ENCODE peak calls at places on chromosome 15, in eight cellular contexts. One of them, this sample, is unnamed.

GRCh38 chr15:101648356-101648755 is 3.8 kb downstream of the TM2D3 start:
- DNase-seq in neuronal stem cell: no peak
- DNase-seq in neural crest cell: no peak
- DNase-seq in GM23338: no peak
- DNase-seq in left ventricle myocardium inferior: no peak
- DNase-seq in stimulated activated CD8-positive, alpha-beta memory T cell treated with anti-CD3 and anti-CD28 coated beads, Interleukin-12 subunit alpha, Interleukin-12 subunit beta, amount 100 ng/mL, for 4 hours: no peak
- DNase-seq in GM23248: no peak
- DNase-seq in activated CD8-positive, alpha-beta memory T cell treated with anti-CD3 and anti-CD28 coated beads for 1 hour: no peak
- DNase-seq in this sample: peak

GRCh38 chr15:83436513-83437158 is 10.5 kb upstream of the SH3GL3 start:
- DNase-seq in stimulated activated CD8-positive, alpha-beta memory T cell treated with anti-CD3 and anti-CD28 coated beads, Interleukin-12 subunit alpha, Interleukin-12 subunit beta, amount 100 ng/mL, for 4 hours: no peak
- DNase-seq in neural crest cell: peak
- DNase-seq in GM23338: peak
- DNase-seq in GM23248: peak
- DNase-seq in activated CD8-positive, alpha-beta memory T cell treated with anti-CD3 and anti-CD28 coated beads for 1 hour: no peak
- DNase-seq in left ventricle myocardium inferior: no peak
- DNase-seq in neuronal stem cell: peak
- DNase-seq in this sample: peak

GRCh38 chr15:101207867-101208288 is 44.0 kb downstream of the CHSY1 start:
- DNase-seq in neural crest cell: no peak
- DNase-seq in stimulated activated CD8-positive, alpha-beta memory T cell treated with anti-CD3 and anti-CD28 coated beads, Interleukin-12 subunit alpha, Interleukin-12 subunit beta, amount 100 ng/mL, for 4 hours: no peak
- DNase-seq in left ventricle myocardium inferior: no peak
- DNase-seq in activated CD8-positive, alpha-beta memory T cell treated with anti-CD3 and anti-CD28 coated beads for 1 hour: no peak
- DNase-seq in neuronal stem cell: no peak
- DNase-seq in GM23248: peak
- DNase-seq in GM23338: no peak
- DNase-seq in this sample: no peak

GRCh38 chr15:60673918-60674558 is 195.1 kb upstream of the ICE2 start:
- DNase-seq in neuronal stem cell: no peak
- DNase-seq in activated CD8-positive, alpha-beta memory T cell treated with anti-CD3 and anti-CD28 coated beads for 1 hour: no peak
- DNase-seq in stimulated activated CD8-positive, alpha-beta memory T cell treated with anti-CD3 and anti-CD28 coated beads, Interleukin-12 subunit alpha, Interleukin-12 subunit beta, amount 100 ng/mL, for 4 hours: no peak
- DNase-seq in GM23338: no peak
- DNase-seq in left ventricle myocardium inferior: no peak
- DNase-seq in neural crest cell: no peak
- DNase-seq in GM23248: peak
- DNase-seq in this sample: peak

GRCh38 chr15:63969652-63970421 is 76.4 kb downstream of the DAPK2 start:
- DNase-seq in GM23248: no peak
- DNase-seq in stimulated activated CD8-positive, alpha-beta memory T cell treated with anti-CD3 and anti-CD28 coated beads, Interleukin-12 subunit alpha, Interleukin-12 subunit beta, amount 100 ng/mL, for 4 hours: no peak
- DNase-seq in activated CD8-positive, alpha-beta memory T cell treated with anti-CD3 and anti-CD28 coated beads for 1 hour: no peak
- DNase-seq in GM23338: no peak
- DNase-seq in neuronal stem cell: no peak
- DNase-seq in neural crest cell: no peak
- DNase-seq in left ventricle myocardium inferior: no peak
- DNase-seq in this sample: no peak

GRCh38 chr15:93460717-93461116 is 371.7 kb upstream of the RGMA start:
- DNase-seq in activated CD8-positive, alpha-beta memory T cell treated with anti-CD3 and anti-CD28 coated beads for 1 hour: no peak
- DNase-seq in neuronal stem cell: no peak
- DNase-seq in GM23248: no peak
- DNase-seq in stimulated activated CD8-positive, alpha-beta memory T cell treated with anti-CD3 and anti-CD28 coated beads, Interleukin-12 subunit alpha, Interleukin-12 subunit beta, amount 100 ng/mL, for 4 hours: no peak
- DNase-seq in neural crest cell: no peak
- DNase-seq in GM23338: no peak
- DNase-seq in left ventricle myocardium inferior: no peak
- DNase-seq in this sample: no peak

GRCh38 chr15:53976844-53977392 is 1.3 kb upstream of the UNC13C start:
- DNase-seq in GM23338: peak
- DNase-seq in neural crest cell: peak
- DNase-seq in activated CD8-positive, alpha-beta memory T cell treated with anti-CD3 and anti-CD28 coated beads for 1 hour: no peak
- DNase-seq in left ventricle myocardium inferior: no peak
- DNase-seq in stimulated activated CD8-positive, alpha-beta memory T cell treated with anti-CD3 and anti-CD28 coated beads, Interleukin-12 subunit alpha, Interleukin-12 subunit beta, amount 100 ng/mL, for 4 hours: no peak
- DNase-seq in GM23248: no peak
- DNase-seq in neuronal stem cell: peak
- DNase-seq in this sample: no peak

GRCh38 chr15:70351941-70352774 is 254.4 kb upstream of the TLE3 start:
- DNase-seq in neuronal stem cell: no peak
- DNase-seq in activated CD8-positive, alpha-beta memory T cell treated with anti-CD3 and anti-CD28 coated beads for 1 hour: no peak
- DNase-seq in left ventricle myocardium inferior: no peak
- DNase-seq in stimulated activated CD8-positive, alpha-beta memory T cell treated with anti-CD3 and anti-CD28 coated beads, Interleukin-12 subunit alpha, Interleukin-12 subunit beta, amount 100 ng/mL, for 4 hours: no peak
- DNase-seq in GM23248: no peak
- DNase-seq in neural crest cell: no peak
- DNase-seq in GM23338: no peak
- DNase-seq in this sample: no peak

GRCh38 chr15:78808550-78808949 is 2.7 kb downstream of the ADAMTS7 start:
- DNase-seq in stimulated activated CD8-positive, alpha-beta memory T cell treated with anti-CD3 and anti-CD28 coated beads, Interleukin-12 subunit alpha, Interleukin-12 subunit beta, amount 100 ng/mL, for 4 hours: no peak
- DNase-seq in neural crest cell: no peak
- DNase-seq in GM23338: peak
- DNase-seq in GM23248: peak
- DNase-seq in activated CD8-positive, alpha-beta memory T cell treated with anti-CD3 and anti-CD28 coated beads for 1 hour: no peak
- DNase-seq in neuronal stem cell: no peak
- DNase-seq in left ventricle myocardium inferior: peak
- DNase-seq in this sample: peak

GRCh38 chr15:36230741-36231140 is 348.7 kb upstream of the CDIN1 start:
- DNase-seq in activated CD8-positive, alpha-beta memory T cell treated with anti-CD3 and anti-CD28 coated beads for 1 hour: no peak
- DNase-seq in neuronal stem cell: no peak
- DNase-seq in left ventricle myocardium inferior: no peak
- DNase-seq in GM23338: no peak
- DNase-seq in GM23248: peak
- DNase-seq in stimulated activated CD8-positive, alpha-beta memory T cell treated with anti-CD3 and anti-CD28 coated beads, Interleukin-12 subunit alpha, Interleukin-12 subunit beta, amount 100 ng/mL, for 4 hours: no peak
- DNase-seq in neural crest cell: no peak
- DNase-seq in this sample: no peak

GRCh38 chr15:52337198-52337853 is 41.7 kb upstream of the MYO5C start:
- DNase-seq in left ventricle myocardium inferior: no peak
- DNase-seq in GM23338: peak
- DNase-seq in neuronal stem cell: no peak
- DNase-seq in activated CD8-positive, alpha-beta memory T cell treated with anti-CD3 and anti-CD28 coated beads for 1 hour: no peak
- DNase-seq in neural crest cell: no peak
- DNase-seq in stimulated activated CD8-positive, alpha-beta memory T cell treated with anti-CD3 and anti-CD28 coated beads, Interleukin-12 subunit alpha, Interleukin-12 subunit beta, amount 100 ng/mL, for 4 hours: no peak
- DNase-seq in GM23248: peak
- DNase-seq in this sample: peak

GRCh38 chr15:68783226-68784054 is 37.3 kb downstream of the ANP32A start:
- DNase-seq in neural crest cell: no peak
- DNase-seq in left ventricle myocardium inferior: no peak
- DNase-seq in GM23248: no peak
- DNase-seq in activated CD8-positive, alpha-beta memory T cell treated with anti-CD3 and anti-CD28 coated beads for 1 hour: peak
- DNase-seq in GM23338: peak
- DNase-seq in neuronal stem cell: no peak
- DNase-seq in stimulated activated CD8-positive, alpha-beta memory T cell treated with anti-CD3 and anti-CD28 coated beads, Interleukin-12 subunit alpha, Interleukin-12 subunit beta, amount 100 ng/mL, for 4 hours: peak
- DNase-seq in this sample: no peak

GRCh38 chr15:61750271-61751084 is 309.8 kb downstream of the VPS13C start:
- DNase-seq in stimulated activated CD8-positive, alpha-beta memory T cell treated with anti-CD3 and anti-CD28 coated beads, Interleukin-12 subunit alpha, Interleukin-12 subunit beta, amount 100 ng/mL, for 4 hours: no peak
- DNase-seq in neuronal stem cell: no peak
- DNase-seq in neural crest cell: no peak
- DNase-seq in GM23338: no peak
- DNase-seq in activated CD8-positive, alpha-beta memory T cell treated with anti-CD3 and anti-CD28 coated beads for 1 hour: no peak
- DNase-seq in GM23248: no peak
- DNase-seq in left ventricle myocardium inferior: no peak
- DNase-seq in this sample: no peak

GRCh38 chr15:80645494-80646065 is 49.5 kb upstream of the ABHD17C start:
- DNase-seq in GM23248: peak
- DNase-seq in left ventricle myocardium inferior: no peak
- DNase-seq in activated CD8-positive, alpha-beta memory T cell treated with anti-CD3 and anti-CD28 coated beads for 1 hour: no peak
- DNase-seq in GM23338: no peak
- DNase-seq in stimulated activated CD8-positive, alpha-beta memory T cell treated with anti-CD3 and anti-CD28 coated beads, Interleukin-12 subunit alpha, Interleukin-12 subunit beta, amount 100 ng/mL, for 4 hours: no peak
- DNase-seq in neural crest cell: no peak
- DNase-seq in neuronal stem cell: no peak
- DNase-seq in this sample: peak

GRCh38 chr15:47384776-47385175 is 332.5 kb upstream of the SEMA6D start:
- DNase-seq in activated CD8-positive, alpha-beta memory T cell treated with anti-CD3 and anti-CD28 coated beads for 1 hour: no peak
- DNase-seq in GM23248: peak
- DNase-seq in GM23338: no peak
- DNase-seq in left ventricle myocardium inferior: no peak
- DNase-seq in neural crest cell: no peak
- DNase-seq in neuronal stem cell: no peak
- DNase-seq in stimulated activated CD8-positive, alpha-beta memory T cell treated with anti-CD3 and anti-CD28 coated beads, Interleukin-12 subunit alpha, Interleukin-12 subunit beta, amount 100 ng/mL, for 4 hours: no peak
- DNase-seq in this sample: peak

GRCh38 chr15:64894395-64895056 is 17.2 kb upstream of the ANKDD1A start:
- DNase-seq in neuronal stem cell: no peak
- DNase-seq in GM23338: peak
- DNase-seq in activated CD8-positive, alpha-beta memory T cell treated with anti-CD3 and anti-CD28 coated beads for 1 hour: peak
- DNase-seq in GM23248: no peak
- DNase-seq in stimulated activated CD8-positive, alpha-beta memory T cell treated with anti-CD3 and anti-CD28 coated beads, Interleukin-12 subunit alpha, Interleukin-12 subunit beta, amount 100 ng/mL, for 4 hours: peak
- DNase-seq in neural crest cell: no peak
- DNase-seq in left ventricle myocardium inferior: no peak
- DNase-seq in this sample: no peak

GRCh38 chr15:63434567-63435219 is 53.0 kb upstream of the CA12 start:
- DNase-seq in neuronal stem cell: no peak
- DNase-seq in neural crest cell: no peak
- DNase-seq in GM23338: no peak
- DNase-seq in GM23248: no peak
- DNase-seq in left ventricle myocardium inferior: no peak
- DNase-seq in activated CD8-positive, alpha-beta memory T cell treated with anti-CD3 and anti-CD28 coated beads for 1 hour: no peak
- DNase-seq in stimulated activated CD8-positive, alpha-beta memory T cell treated with anti-CD3 and anti-CD28 coated beads, Interleukin-12 subunit alpha, Interleukin-12 subunit beta, amount 100 ng/mL, for 4 hours: no peak
- DNase-seq in this sample: no peak

GRCh38 chr15:25375557-25375956 is 63.3 kb downstream of the UBE3A start:
- DNase-seq in neuronal stem cell: no peak
- DNase-seq in activated CD8-positive, alpha-beta memory T cell treated with anti-CD3 and anti-CD28 coated beads for 1 hour: no peak
- DNase-seq in neural crest cell: no peak
- DNase-seq in GM23338: no peak
- DNase-seq in stimulated activated CD8-positive, alpha-beta memory T cell treated with anti-CD3 and anti-CD28 coated beads, Interleukin-12 subunit alpha, Interleukin-12 subunit beta, amount 100 ng/mL, for 4 hours: no peak
- DNase-seq in left ventricle myocardium inferior: no peak
- DNase-seq in GM23248: no peak
- DNase-seq in this sample: no peak

GRCh38 chr15:44102675-44103254 is 92.3 kb downstream of the FRMD5 start:
- DNase-seq in stimulated activated CD8-positive, alpha-beta memory T cell treated with anti-CD3 and anti-CD28 coated beads, Interleukin-12 subunit alpha, Interleukin-12 subunit beta, amount 100 ng/mL, for 4 hours: no peak
- DNase-seq in left ventricle myocardium inferior: no peak
- DNase-seq in activated CD8-positive, alpha-beta memory T cell treated with anti-CD3 and anti-CD28 coated beads for 1 hour: no peak
- DNase-seq in GM23338: no peak
- DNase-seq in neural crest cell: peak
- DNase-seq in GM23248: peak
- DNase-seq in neuronal stem cell: peak
- DNase-seq in this sample: peak

GRCh38 chr15:49817100-49817499 is 196.3 kb downstream of the DTWD1 start:
- DNase-seq in GM23248: peak
- DNase-seq in neuronal stem cell: no peak
- DNase-seq in stimulated activated CD8-positive, alpha-beta memory T cell treated with anti-CD3 and anti-CD28 coated beads, Interleukin-12 subunit alpha, Interleukin-12 subunit beta, amount 100 ng/mL, for 4 hours: no peak
- DNase-seq in GM23338: no peak
- DNase-seq in neural crest cell: no peak
- DNase-seq in activated CD8-positive, alpha-beta memory T cell treated with anti-CD3 and anti-CD28 coated beads for 1 hour: no peak
- DNase-seq in left ventricle myocardium inferior: no peak
- DNase-seq in this sample: no peak

GRCh38 chr15:80929689-80930088 is 59.9 kb downstream of the MESD start:
- DNase-seq in stimulated activated CD8-positive, alpha-beta memory T cell treated with anti-CD3 and anti-CD28 coated beads, Interleukin-12 subunit alpha, Interleukin-12 subunit beta, amount 100 ng/mL, for 4 hours: no peak
- DNase-seq in GM23248: peak
- DNase-seq in activated CD8-positive, alpha-beta memory T cell treated with anti-CD3 and anti-CD28 coated beads for 1 hour: no peak
- DNase-seq in neural crest cell: no peak
- DNase-seq in neuronal stem cell: no peak
- DNase-seq in GM23338: no peak
- DNase-seq in left ventricle myocardium inferior: no peak
- DNase-seq in this sample: no peak

GRCh38 chr15:40338921-40339620 is 1.7 kb downstream of the CCDC9B start:
- DNase-seq in stimulated activated CD8-positive, alpha-beta memory T cell treated with anti-CD3 and anti-CD28 coated beads, Interleukin-12 subunit alpha, Interleukin-12 subunit beta, amount 100 ng/mL, for 4 hours: no peak
- DNase-seq in GM23338: no peak
- DNase-seq in neural crest cell: no peak
- DNase-seq in GM23248: peak
- DNase-seq in activated CD8-positive, alpha-beta memory T cell treated with anti-CD3 and anti-CD28 coated beads for 1 hour: no peak
- DNase-seq in left ventricle myocardium inferior: peak
- DNase-seq in neuronal stem cell: no peak
- DNase-seq in this sample: peak

GRCh38 chr15:89307791-89308190 is 26.8 kb downstream of the POLG start:
- DNase-seq in neuronal stem cell: no peak
- DNase-seq in GM23338: no peak
- DNase-seq in neural crest cell: no peak
- DNase-seq in left ventricle myocardium inferior: no peak
- DNase-seq in activated CD8-positive, alpha-beta memory T cell treated with anti-CD3 and anti-CD28 coated beads for 1 hour: no peak
- DNase-seq in GM23248: peak
- DNase-seq in stimulated activated CD8-positive, alpha-beta memory T cell treated with anti-CD3 and anti-CD28 coated beads, Interleukin-12 subunit alpha, Interleukin-12 subunit beta, amount 100 ng/mL, for 4 hours: no peak
- DNase-seq in this sample: peak

GRCh38 chr15:37028609-37029287 is 71.6 kb downstream of the MEIS2 start:
- DNase-seq in activated CD8-positive, alpha-beta memory T cell treated with anti-CD3 and anti-CD28 coated beads for 1 hour: no peak
- DNase-seq in GM23248: peak
- DNase-seq in neural crest cell: no peak
- DNase-seq in stimulated activated CD8-positive, alpha-beta memory T cell treated with anti-CD3 and anti-CD28 coated beads, Interleukin-12 subunit alpha, Interleukin-12 subunit beta, amount 100 ng/mL, for 4 hours: no peak
- DNase-seq in GM23338: no peak
- DNase-seq in left ventricle myocardium inferior: no peak
- DNase-seq in neuronal stem cell: no peak
- DNase-seq in this sample: no peak

GRCh38 chr15:53918180-53919079 is 59.8 kb upstream of the UNC13C start:
- DNase-seq in activated CD8-positive, alpha-beta memory T cell treated with anti-CD3 and anti-CD28 coated beads for 1 hour: no peak
- DNase-seq in GM23338: no peak
- DNase-seq in neural crest cell: no peak
- DNase-seq in GM23248: no peak
- DNase-seq in left ventricle myocardium inferior: no peak
- DNase-seq in neuronal stem cell: no peak
- DNase-seq in stimulated activated CD8-positive, alpha-beta memory T cell treated with anti-CD3 and anti-CD28 coated beads, Interleukin-12 subunit alpha, Interleukin-12 subunit beta, amount 100 ng/mL, for 4 hours: no peak
- DNase-seq in this sample: no peak

GRCh38 chr15:97902140-97902780 is 58.2 kb upstream of the ARRDC4 start:
- DNase-seq in neuronal stem cell: no peak
- DNase-seq in GM23248: peak
- DNase-seq in GM23338: no peak
- DNase-seq in left ventricle myocardium inferior: no peak
- DNase-seq in neural crest cell: no peak
- DNase-seq in activated CD8-positive, alpha-beta memory T cell treated with anti-CD3 and anti-CD28 coated beads for 1 hour: no peak
- DNase-seq in stimulated activated CD8-positive, alpha-beta memory T cell treated with anti-CD3 and anti-CD28 coated beads, Interleukin-12 subunit alpha, Interleukin-12 subunit beta, amount 100 ng/mL, for 4 hours: no peak
- DNase-seq in this sample: no peak

GRCh38 chr15:41115088-41115651 is 910 bp downstream of the INO80 start:
- DNase-seq in stimulated activated CD8-positive, alpha-beta memory T cell treated with anti-CD3 and anti-CD28 coated beads, Interleukin-12 subunit alpha, Interleukin-12 subunit beta, amount 100 ng/mL, for 4 hours: no peak
- DNase-seq in GM23338: peak
- DNase-seq in left ventricle myocardium inferior: no peak
- DNase-seq in neuronal stem cell: peak
- DNase-seq in GM23248: peak
- DNase-seq in neural crest cell: no peak
- DNase-seq in activated CD8-positive, alpha-beta memory T cell treated with anti-CD3 and anti-CD28 coated beads for 1 hour: no peak
- DNase-seq in this sample: peak

GRCh38 chr15:39589193-39589814 is 8.4 kb downstream of the THBS1 start:
- DNase-seq in GM23248: peak
- DNase-seq in activated CD8-positive, alpha-beta memory T cell treated with anti-CD3 and anti-CD28 coated beads for 1 hour: no peak
- DNase-seq in stimulated activated CD8-positive, alpha-beta memory T cell treated with anti-CD3 and anti-CD28 coated beads, Interleukin-12 subunit alpha, Interleukin-12 subunit beta, amount 100 ng/mL, for 4 hours: no peak
- DNase-seq in GM23338: no peak
- DNase-seq in neural crest cell: no peak
- DNase-seq in left ventricle myocardium inferior: no peak
- DNase-seq in neuronal stem cell: no peak
- DNase-seq in this sample: no peak

GRCh38 chr15:76177491-76178040 is 117.8 kb downstream of the TMEM266 start:
- DNase-seq in stimulated activated CD8-positive, alpha-beta memory T cell treated with anti-CD3 and anti-CD28 coated beads, Interleukin-12 subunit alpha, Interleukin-12 subunit beta, amount 100 ng/mL, for 4 hours: no peak
- DNase-seq in neuronal stem cell: no peak
- DNase-seq in neural crest cell: no peak
- DNase-seq in GM23248: peak
- DNase-seq in activated CD8-positive, alpha-beta memory T cell treated with anti-CD3 and anti-CD28 coated beads for 1 hour: no peak
- DNase-seq in left ventricle myocardium inferior: peak
- DNase-seq in GM23338: no peak
- DNase-seq in this sample: peak

GRCh38 chr15:33871911-33872760 is 96.2 kb upstream of the CHRM5 start:
- DNase-seq in neural crest cell: no peak
- DNase-seq in left ventricle myocardium inferior: no peak
- DNase-seq in stimulated activated CD8-positive, alpha-beta memory T cell treated with anti-CD3 and anti-CD28 coated beads, Interleukin-12 subunit alpha, Interleukin-12 subunit beta, amount 100 ng/mL, for 4 hours: no peak
- DNase-seq in GM23248: peak
- DNase-seq in activated CD8-positive, alpha-beta memory T cell treated with anti-CD3 and anti-CD28 coated beads for 1 hour: no peak
- DNase-seq in neuronal stem cell: no peak
- DNase-seq in GM23338: no peak
- DNase-seq in this sample: no peak

GRCh38 chr15:70799667-70800450 is 36.5 kb upstream of the UACA start:
- DNase-seq in GM23248: peak
- DNase-seq in neural crest cell: no peak
- DNase-seq in GM23338: no peak
- DNase-seq in activated CD8-positive, alpha-beta memory T cell treated with anti-CD3 and anti-CD28 coated beads for 1 hour: no peak
- DNase-seq in left ventricle myocardium inferior: no peak
- DNase-seq in stimulated activated CD8-positive, alpha-beta memory T cell treated with anti-CD3 and anti-CD28 coated beads, Interleukin-12 subunit alpha, Interleukin-12 subunit beta, amount 100 ng/mL, for 4 hours: no peak
- DNase-seq in neuronal stem cell: no peak
- DNase-seq in this sample: peak

GRCh38 chr15:89171136-89172072 is 50.0 kb downstream of the RLBP1 start:
- DNase-seq in activated CD8-positive, alpha-beta memory T cell treated with anti-CD3 and anti-CD28 coated beads for 1 hour: peak
- DNase-seq in stimulated activated CD8-positive, alpha-beta memory T cell treated with anti-CD3 and anti-CD28 coated beads, Interleukin-12 subunit alpha, Interleukin-12 subunit beta, amount 100 ng/mL, for 4 hours: no peak
- DNase-seq in neuronal stem cell: peak
- DNase-seq in neural crest cell: peak
- DNase-seq in left ventricle myocardium inferior: no peak
- DNase-seq in GM23248: peak
- DNase-seq in GM23338: peak
- DNase-seq in this sample: peak

GRCh38 chr15:33242165-33242564 is 47.7 kb upstream of the FMN1 start:
- DNase-seq in activated CD8-positive, alpha-beta memory T cell treated with anti-CD3 and anti-CD28 coated beads for 1 hour: no peak
- DNase-seq in GM23338: peak
- DNase-seq in neuronal stem cell: no peak
- DNase-seq in left ventricle myocardium inferior: no peak
- DNase-seq in GM23248: peak
- DNase-seq in stimulated activated CD8-positive, alpha-beta memory T cell treated with anti-CD3 and anti-CD28 coated beads, Interleukin-12 subunit alpha, Interleukin-12 subunit beta, amount 100 ng/mL, for 4 hours: no peak
- DNase-seq in neural crest cell: no peak
- DNase-seq in this sample: peak

GRCh38 chr15:70715840-70716510 is 47.4 kb downstream of the UACA start:
- DNase-seq in neuronal stem cell: no peak
- DNase-seq in activated CD8-positive, alpha-beta memory T cell treated with anti-CD3 and anti-CD28 coated beads for 1 hour: no peak
- DNase-seq in left ventricle myocardium inferior: no peak
- DNase-seq in stimulated activated CD8-positive, alpha-beta memory T cell treated with anti-CD3 and anti-CD28 coated beads, Interleukin-12 subunit alpha, Interleukin-12 subunit beta, amount 100 ng/mL, for 4 hours: no peak
- DNase-seq in GM23248: peak
- DNase-seq in GM23338: no peak
- DNase-seq in neural crest cell: no peak
- DNase-seq in this sample: peak